ENCODE peak calls at places on chromosome 2, in five cellular contexts. C, R, T, W and P are unnamed samples.

GRCh38 chr2:7672027-7672684 is 754.9 kb downstream of the RNF144A start:
- DNase-seq in C (peak; percentile 49), R (peak; percentile 49), T (peak; percentile 72), W (no peak), P (peak; percentile 35)

GRCh38 chr2:121721926-121722325 is 14.7 kb downstream of the NIFK start:
- DNase-seq in C (no peak), R (no peak), T (no peak), W (peak; percentile 56), P (no peak)

GRCh38 chr2:225597911-225598310 is 198.4 kb downstream of the NYAP2 start:
- DNase-seq in C (no peak), R (no peak), T (no peak), W (no peak), P (no peak)

GRCh38 chr2:71893646-71894045 is 254.0 kb downstream of the CYP26B1 start:
- DNase-seq in C (no peak), R (no peak), T (no peak), W (peak; percentile 24), P (peak; percentile 59)

GRCh38 chr2:1518891-1519530 is 105.7 kb downstream of the TPO start:
- DNase-seq in C (no peak), R (no peak), T (peak; percentile 60), W (peak; percentile 58), P (peak; percentile 36)

GRCh38 chr2:199460808-199461454 is 3.2 kb upstream of the SATB2 start:
- DNase-seq in C (no peak), R (no peak), T (no peak), W (no peak), P (no peak)

GRCh38 chr2:192487636-192488035 is 292.9 kb upstream of the TMEFF2 start:
- DNase-seq in C (no peak), R (no peak), T (peak; percentile 45), W (no peak), P (peak; percentile 3)

GRCh38 chr2:64609229-64609994 is 44.3 kb downstream of the SERTAD2 start:
- DNase-seq in C (peak; percentile 63), R (no peak), T (peak; percentile 74), W (no peak), P (peak; percentile 96)

GRCh38 chr2:216328347-216328746 is 43.9 kb downstream of the MARCHF4 start:
- DNase-seq in C (no peak), R (peak; percentile 25), T (no peak), W (no peak), P (no peak)

GRCh38 chr2:28613616-28614501 is 118.0 kb downstream of the PLB1 start:
- DNase-seq in C (no peak), R (peak; percentile 42), T (no peak), W (no peak), P (no peak)

GRCh38 chr2:23526114-23526513 is 141.1 kb downstream of the KLHL29 start:
- DNase-seq in C (no peak), R (no peak), T (no peak), W (no peak), P (no peak)

GRCh38 chr2:54560146-54560881 is 104.2 kb downstream of the SPTBN1 start:
- DNase-seq in C (peak; percentile 57), R (no peak), T (peak; percentile 69), W (no peak), P (no peak)

GRCh38 chr2:16662440-16662839 is 3.2 kb downstream of the CYRIA start:
- DNase-seq in C (no peak), R (no peak), T (no peak), W (no peak), P (no peak)

GRCh38 chr2:204664708-204665121 is 119.4 kb downstream of the PARD3B start:
- DNase-seq in C (no peak), R (peak; percentile 60), T (no peak), W (no peak), P (no peak)

GRCh38 chr2:30736461-30737325 is 70.6 kb downstream of the CAPN13 start:
- DNase-seq in C (no peak), R (no peak), T (no peak), W (peak; percentile 64), P (no peak)

GRCh38 chr2:79860233-79861058 is 347.6 kb downstream of the CTNNA2 start:
- DNase-seq in C (peak; percentile 63), R (peak; percentile 53), T (no peak), W (no peak), P (no peak)

GRCh38 chr2:119435148-119435952 is 3.7 kb downstream of the TMEM37 start:
- DNase-seq in C (no peak), R (no peak), T (peak; percentile 64), W (no peak), P (no peak)

GRCh38 chr2:9336534-9337354 is 86.6 kb downstream of the ITGB1BP1 start:
- DNase-seq in C (peak; percentile 84), R (peak; percentile 93), T (peak; percentile 89), W (no peak), P (no peak)

GRCh38 chr2:54176577-54176976 is 61.2 kb downstream of the ACYP2 start:
- DNase-seq in C (peak; percentile 38), R (peak; percentile 85), T (peak; percentile 9), W (no peak), P (peak; percentile 41)

GRCh38 chr2:40361478-40361877 is 90.4 kb downstream of the SLC8A1 start:
- DNase-seq in C (no peak), R (no peak), T (no peak), W (no peak), P (no peak)

GRCh38 chr2:214569419-214570035 is 158.7 kb downstream of the VWC2L start:
- DNase-seq in C (no peak), R (no peak), T (no peak), W (no peak), P (no peak)
- TF ChIP-seq POLR2AphosphoS5 in C (no peak), R (no peak), T (no peak), W (no peak), P (no peak)

GRCh38 chr2:43193996-43194869 is 32.2 kb downstream of the ZFP36L2 start:
- DNase-seq in C (no peak), R (peak; percentile 98), T (peak; percentile 78), W (no peak), P (no peak)
- TF ChIP-seq EP300 in C (no peak), R (peak; percentile 70), T (no peak), W (no peak), P (no peak)

DNA sequence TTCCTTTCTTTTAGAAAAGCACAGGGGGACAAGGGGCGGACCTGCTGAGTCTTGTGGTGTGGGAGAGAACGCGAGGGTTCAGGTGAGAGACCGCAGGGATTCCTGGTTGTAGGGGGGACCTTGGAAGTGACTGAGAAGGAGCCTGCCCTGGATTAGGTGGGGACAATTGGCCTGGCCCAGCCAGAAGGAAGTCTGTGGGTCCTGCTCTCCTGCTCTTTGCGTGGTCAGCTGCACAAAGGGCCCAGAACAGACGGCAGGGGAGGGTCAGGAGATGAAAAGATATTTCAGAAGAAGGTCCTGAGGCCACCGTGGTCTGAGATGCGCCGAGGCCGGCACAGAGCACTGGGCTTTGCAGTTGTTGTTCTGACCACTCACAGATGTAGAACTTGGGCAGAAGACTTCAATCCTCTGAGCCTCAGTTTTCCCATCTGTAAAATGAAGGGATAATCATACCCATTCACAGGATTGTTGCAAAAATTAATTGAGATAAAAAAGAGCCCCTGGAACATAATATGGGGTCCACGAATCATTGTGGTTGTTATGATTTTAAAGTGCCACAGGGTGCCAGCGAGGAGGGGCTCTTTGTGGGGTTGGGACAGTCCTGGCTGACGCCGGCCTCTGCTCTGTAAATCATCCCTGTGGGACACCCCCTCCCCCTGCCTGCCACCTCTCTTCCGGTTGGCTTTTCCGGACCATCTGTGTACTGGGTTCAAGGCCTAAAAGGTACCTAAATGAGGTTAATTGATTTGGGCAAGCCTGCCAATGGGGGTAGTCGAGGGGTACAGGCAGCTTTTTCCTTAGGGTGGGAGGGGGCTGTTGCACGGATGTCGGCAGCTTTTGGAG is 1.8 kb downstream of the LPIN1 start:
- DNase-seq in C (peak; percentile 71), R (no peak), T (no peak), W (no peak), P (no peak)
- H3K4me1 ChIP-seq in C (peaks cover 28% of the 10 kb centered on the region), R (peaks cover 55% of the 10 kb centered on the region), T (peaks cover 45% of the 10 kb centered on the region), W (peaks cover 91% of the 10 kb centered on the region), P (peaks cover 62% of the 10 kb centered on the region)

DNA sequence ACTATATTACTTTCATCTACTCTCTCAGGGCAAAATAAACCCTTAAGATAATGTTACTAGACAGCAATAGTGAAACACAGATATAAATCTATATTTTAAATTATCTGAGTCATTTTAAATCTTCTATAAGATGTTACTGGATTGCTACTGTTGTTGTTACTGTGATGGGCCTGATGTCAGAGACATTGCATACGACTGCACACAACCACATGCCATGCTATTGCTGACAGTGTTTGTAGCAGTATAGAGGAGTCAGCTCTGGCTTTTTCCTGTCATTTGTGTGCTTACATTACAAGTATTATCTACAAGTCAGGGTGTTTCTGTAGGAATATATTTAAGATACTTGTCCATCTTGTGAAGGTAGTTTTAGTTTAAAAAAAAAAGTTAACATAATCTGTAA is 63.9 kb downstream of the CCDC148 start:
- DNase-seq in C (no peak), R (no peak), T (no peak), W (no peak), P (no peak)
- TF ChIP-seq POLR2AphosphoS5 in C (no peak), R (no peak), T (no peak), W (no peak), P (no peak)

GRCh38 chr2:43075054-43075593 is 151.3 kb downstream of the ZFP36L2 start:
- DNase-seq in C (peak; percentile 66), R (peak; percentile 76), T (peak; percentile 55), W (peak; percentile 93), P (no peak)
- TF ChIP-seq EP300 in C (peak; percentile 77), R (no peak), T (no peak), W (no peak), P (peak; percentile 20)

GRCh38 chr2:182298456-182298855 is 128.4 kb downstream of the PDE1A start:
- DNase-seq in C (no peak), R (no peak), T (no peak), W (no peak), P (no peak)
- H3K4me1 ChIP-seq in C (peaks cover 21% of the 10 kb centered on the region), R (no peaks in the 10 kb centered on the region), T (no peaks in the 10 kb centered on the region), W (no peaks in the 10 kb centered on the region), P (no peaks in the 10 kb centered on the region)

DNA sequence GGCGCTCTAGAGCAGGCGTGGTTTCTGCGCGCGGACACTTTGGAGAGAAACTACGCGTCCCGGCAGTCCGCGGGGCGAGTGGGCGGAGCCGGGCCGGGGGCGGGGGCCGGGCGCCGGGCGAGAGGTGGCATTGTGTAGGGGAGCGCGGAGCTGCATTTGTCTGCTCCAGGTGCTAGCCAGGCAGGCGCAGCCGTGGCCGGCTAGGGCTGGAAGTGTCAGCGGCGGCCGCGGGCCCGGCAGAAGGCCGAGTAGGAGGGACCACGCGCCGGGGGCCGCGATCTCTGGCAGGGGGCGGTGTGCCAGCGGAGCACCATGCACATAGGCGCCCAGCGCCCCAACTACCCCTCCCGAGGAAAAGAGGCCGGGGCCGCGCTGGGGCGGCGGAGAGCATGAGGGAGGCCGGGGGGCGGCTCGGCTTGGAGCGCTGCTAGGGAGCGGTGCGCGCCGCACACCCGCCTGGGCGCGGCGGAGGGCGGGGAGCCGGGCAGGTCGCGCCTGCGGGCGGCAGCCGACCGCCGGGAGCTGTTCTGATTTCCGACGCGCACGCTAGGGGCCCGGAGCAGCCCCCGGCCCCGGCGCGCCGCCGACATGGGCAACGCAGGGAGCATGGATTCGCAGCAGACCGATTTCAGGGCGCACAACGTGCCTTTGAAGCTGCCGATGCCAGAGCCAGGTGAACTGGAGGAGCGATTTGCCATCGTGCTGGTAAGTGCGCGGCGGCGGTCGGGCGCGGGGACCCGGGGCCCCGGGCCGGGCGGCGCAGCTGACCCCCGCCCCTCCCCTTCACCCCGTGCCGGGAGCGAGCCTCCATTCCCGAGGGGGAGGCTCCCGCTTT is at the start of gene FMNL2:
- DNase-seq in C (peak; percentile 95), R (peak; percentile 88), T (peak; percentile 88), W (peak; percentile 90), P (peak; percentile 96)
- TF ChIP-seq POLR2AphosphoS5 in C (peak; percentile 81), R (peak; percentile 95), T (peak; percentile 81), W (no peak), P (peak; percentile 88)